ENCODE peak calls at places on chromosomes 11 and 22, in eight cellular contexts. X, L, G, A, D, O, H and Y are unnamed samples. For H3K27me3, the result is how much of the 10 kb centered on the place peaks cover.

GRCh38 chr11:86523738-86524602 is 148.4 kb downstream of the ME3 start:
- DNase-seq in L (peak), D (no peak), X (no peak), H (no peak), O (no peak), A (peak), G (no peak), Y (no peak)

GRCh38 chr11:70326365-70326803 is 55.9 kb downstream of the PPFIA1 start:
- DNase-seq in X (no peak), A (peak), D (no peak), O (no peak), G (no peak), H (peak), L (peak), Y (no peak)

GRCh38 chr11:21511835-21512440 is 680.9 kb upstream of the ANO5 start:
- DNase-seq in O (peak), D (peak), H (no peak), L (no peak), A (peak), G (peak), X (no peak), Y (peak)

GRCh38 chr22:49133541-49133940 is 694.1 kb downstream of the BRD1 start:
- DNase-seq in H (no peak), L (no peak), X (no peak), D (no peak), G (no peak), A (no peak), O (no peak), Y (no peak)

GRCh38 chr22:27217154-27217553 is 559.8 kb downstream of the MIAT start:
- DNase-seq in D (no peak), G (no peak), L (no peak), A (no peak), H (no peak), O (no peak), X (no peak), Y (no peak)

GRCh38 chr11:14001597-14001996 is 39.1 kb downstream of the SPON1 start:
- DNase-seq in O (no peak), H (no peak), L (no peak), G (no peak), X (no peak), D (no peak), A (no peak), Y (no peak)

GRCh38 chr11:91299980-91300379 is 924.6 kb upstream of the FAT3 start:
- DNase-seq in G (no peak), O (no peak), X (no peak), L (peak), D (no peak), A (no peak), H (no peak), Y (no peak)

GRCh38 chr11:113114452-113115027 is 153.3 kb downstream of the NCAM1 start:
- DNase-seq in O (peak), L (peak), G (peak), A (peak), H (peak), D (peak), X (peak), Y (peak)

GRCh38 chr11:3735827-3736226 is 61.5 kb downstream of the NUP98 start:
- DNase-seq in X (no peak), G (no peak), A (no peak), L (peak), O (no peak), H (no peak), D (no peak), Y (no peak)

GRCh38 chr11:75384438-75385080 is 14.8 kb upstream of the RPS3 start:
- DNase-seq in L (peak), H (peak), X (peak), O (peak), D (peak), G (peak), A (peak), Y (peak)

GRCh38 chr11:27696112-27696511 is 4.1 kb downstream of the BDNF start:
- DNase-seq in H (no peak), A (no peak), G (no peak), D (no peak), X (no peak), O (no peak), L (peak), Y (no peak)

GRCh38 chr11:121892863-121893262 is 223.2 kb downstream of the BLID start:
- DNase-seq in L (peak), A (no peak), X (no peak), G (no peak), O (no peak), D (no peak), H (no peak), Y (no peak)

GRCh38 chr11:79434263-79434662 is 6.6 kb downstream of the TENM4 start:
- DNase-seq in H (no peak), A (no peak), O (no peak), X (no peak), L (peak), D (no peak), G (no peak), Y (no peak)

GRCh38 chr22:36977401-36977861 is 41.8 kb downstream of the TST start:
- DNase-seq in D (peak), X (peak), L (peak), G (peak), H (peak), O (peak), A (peak), Y (peak)

GRCh38 chr11:444397-445144 is 2.8 kb upstream of the ANO9 start:
- DNase-seq in G (no peak), O (peak), A (no peak), H (no peak), X (no peak), L (peak), D (no peak), Y (no peak)

GRCh38 chr11:95092549-95093324 is 3.1 kb downstream of the ENDOD1 start:
- DNase-seq in X (no peak), L (peak), O (no peak), A (peak), H (no peak), D (no peak), G (peak), Y (no peak)

GRCh38 chr22:32265882-32266767 is 11.0 kb upstream of the SLC5A4 start:
- DNase-seq in G (peak), A (peak), X (peak), O (peak), L (peak), H (peak), D (peak), Y (peak)
- TF ChIP-seq CTCF in G (peak), A (peak), X (peak), O (peak), L (peak), H (peak), D (peak), Y (peak)

GRCh38 chr11:7840580-7840979 is 43.8 kb upstream of the OR5P2 start:
- DNase-seq in L (no peak), X (no peak), H (no peak), D (no peak), G (no peak), A (no peak), O (no peak), Y (no peak)

GRCh38 chr11:7844986-7845385 is 48.2 kb upstream of the OR5P2 start:
- DNase-seq in O (no peak), G (no peak), D (no peak), X (no peak), L (no peak), H (no peak), A (no peak), Y (no peak)

GRCh38 chr11:7846003-7846402 is 49.3 kb upstream of the OR5P2 start:
- DNase-seq in X (no peak), L (peak), G (no peak), D (no peak), H (no peak), A (no peak), O (no peak), Y (no peak)

GRCh38 chr11:7844521-7844920 is 47.8 kb upstream of the OR5P2 start:
- DNase-seq in O (no peak), L (no peak), X (no peak), D (no peak), A (no peak), H (no peak), G (no peak), Y (no peak)
- H3K4me3 ChIP-seq in O (no peak), L (no peak), X (no peak), D (no peak), A (no peak), H (no peak), G (no peak), Y (no peak)

GRCh38 chr11:110991621-110992355 is 253.7 kb upstream of the POU2AF2 start:
- DNase-seq in A (no peak), O (peak), D (no peak), G (no peak), L (no peak), H (peak), X (no peak), Y (no peak)

GRCh38 chr11:110990316-110990715 is 255.2 kb upstream of the POU2AF2 start:
- DNase-seq in A (no peak), D (no peak), L (peak), G (no peak), H (no peak), X (no peak), O (no peak), Y (no peak)

GRCh38 chr11:110986016-110986415 is 259.5 kb upstream of the POU2AF2 start:
- DNase-seq in A (no peak), L (no peak), O (no peak), X (no peak), H (no peak), G (no peak), D (no peak), Y (no peak)

GRCh38 chr11:110989734-110990133 is 255.8 kb upstream of the POU2AF2 start:
- DNase-seq in G (no peak), X (no peak), A (no peak), L (peak), O (peak), H (peak), D (peak), Y (no peak)

GRCh38 chr11:110988731-110989130 is 256.8 kb upstream of the POU2AF2 start:
- DNase-seq in H (no peak), G (no peak), D (no peak), L (no peak), X (no peak), O (no peak), A (no peak), Y (no peak)
- H3K27me3 ChIP-seq in H (under half), G (under half), D (under half), L (under half), X (under half), O (under half), A (under half), Y (under half)

GRCh38 chr11:19836666-19837065 is 124.0 kb downstream of the NAV2 start:
- DNase-seq in H (no peak), O (no peak), G (no peak), X (no peak), L (no peak), D (no peak), A (no peak), Y (no peak)
- TF ChIP-seq CTCF in H (no peak), O (no peak), G (no peak), X (no peak), L (no peak), D (no peak), A (no peak), Y (no peak)

GRCh38 chr22:17803871-17804270 is 29.6 kb upstream of the BID start:
- DNase-seq in L (no peak), G (no peak), A (no peak), D (no peak), O (no peak), X (no peak), H (no peak), Y (no peak)
- H3K4me3 ChIP-seq in L (no peak), G (no peak), A (no peak), D (no peak), O (no peak), X (no peak), H (no peak), Y (no peak)